ENCODE peak calls at places on chromosomes 16 and 17, in four cellular contexts. A is HCT116, W is A549, I is lower leg skin. Q is an unnamed sample.

GRCh38 chr17:12041316-12041715 is 20.6 kb downstream of the MAP2K4 start:
- DNase-seq in A (peak), W (peak), I (no peak), Q (no peak)

GRCh38 chr17:3033741-3034577 is 29.4 kb downstream of the OR1D5 start:
- DNase-seq in A (no peak), W (no peak), I (peak), Q (no peak)

GRCh38 chr16:70717817-70718216 is 32.0 kb upstream of the MTSS2 start:
- DNase-seq in A (no peak), W (no peak), I (no peak), Q (no peak)

GRCh38 chr17:58136669-58137279 is 11.4 kb upstream of the OR4D1 start:
- DNase-seq in A (peak), W (peak), I (no peak), Q (peak)

GRCh38 chr17:74163836-74164235 is 39.6 kb upstream of the RPL38 start:
- DNase-seq in A (no peak), W (no peak), I (peak), Q (no peak)

GRCh38 chr16:68031951-68032350 is 8.9 kb downstream of the DUS2 start:
- DNase-seq in A (peak), W (peak), I (no peak), Q (peak)

GRCh38 chr17:80941171-80941570 is 50.5 kb upstream of the CHMP6 start:
- DNase-seq in A (no peak), W (no peak), I (no peak), Q (no peak)

GRCh38 chr17:28718317-28718672 is 627 bp upstream of the RAB34 start:
- DNase-seq in A (no peak), W (no peak), I (no peak), Q (no peak)

GRCh38 chr17:71793550-71793949 is 327.3 kb upstream of the SOX9 start:
- DNase-seq in A (no peak), W (no peak), I (no peak), Q (no peak)

GRCh38 chr17:7393613-7394451 is 493 bp downstream of the PLSCR3 start:
- DNase-seq in A (no peak), W (no peak), I (no peak), Q (peak)

GRCh38 chr17:28686296-28686695 is 24.3 kb downstream of the SUPT6H start:
- DNase-seq in A (no peak), W (no peak), I (no peak), Q (no peak)

GRCh38 chr16:75420987-75421819 is 12.1 kb downstream of the CFDP1 start:
- DNase-seq in A (no peak), W (peak), I (peak), Q (peak)
- TF ChIP-seq POLR2A in A (no peak), W (peak), I (no peak), Q (no peak)

GRCh38 chr17:996554-997344 is at the start of gene TIMM22:
- DNase-seq in A (peak), W (peak), I (peak), Q (peak)
- TF ChIP-seq POLR2A in A (peak), W (peak), I (no peak), Q (peak)

GRCh38 chr16:84270071-84270470 is 24.6 kb upstream of the WFDC1 start:
- DNase-seq in A (no peak), W (no peak), I (no peak), Q (no peak)
- TF ChIP-seq POLR2A in A (no peak), W (no peak), I (no peak), Q (no peak)

DNA sequence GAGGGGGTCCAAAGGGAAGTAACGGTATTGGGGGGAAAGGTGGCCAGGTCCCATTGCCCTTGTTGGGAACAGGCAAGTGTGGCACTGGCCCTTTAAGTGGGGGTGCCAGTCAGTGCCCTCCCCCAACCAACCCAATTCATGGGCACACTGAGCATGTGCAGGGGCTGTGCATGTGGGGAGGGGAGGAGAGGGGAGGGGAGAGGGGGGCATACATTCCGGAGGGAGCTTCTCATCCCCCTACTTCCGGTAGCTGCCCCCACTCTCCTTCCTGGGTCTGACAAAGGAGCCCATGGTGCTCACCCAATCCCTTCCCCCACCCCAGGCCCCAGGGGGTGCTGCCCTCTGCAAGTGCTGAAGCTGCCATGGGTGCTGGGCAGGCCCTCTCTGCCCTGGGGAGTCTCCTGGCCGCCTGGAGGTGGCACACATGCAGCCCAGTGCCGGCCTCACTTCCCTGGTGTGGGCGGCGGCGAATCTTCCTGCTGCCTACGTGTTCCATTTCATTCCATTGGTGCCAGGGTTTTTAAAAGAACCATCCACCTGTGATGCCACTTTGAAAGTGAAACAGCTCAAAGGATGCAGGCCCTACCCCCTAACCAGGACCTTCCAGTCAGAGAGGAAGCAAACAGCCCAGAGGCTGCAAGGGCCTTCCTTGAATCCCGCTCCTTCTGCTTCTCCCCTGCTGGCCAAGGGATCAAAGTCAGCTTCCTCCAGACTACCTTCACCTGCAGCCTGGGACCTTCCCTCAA is 11.0 kb downstream of the HEXIM2 start:
- DNase-seq in A (peak), W (peak), I (peak), Q (no peak)
- TF ChIP-seq POLR2A in A (peak), W (peak), I (no peak), Q (no peak)

GRCh38 chr16:53098526-53099317 is 43.9 kb downstream of the CHD9 start:
- DNase-seq in A (no peak), W (peak), I (peak), Q (peak)
- TF ChIP-seq POLR2A in A (no peak), W (peak), I (no peak), Q (no peak)

DNA sequence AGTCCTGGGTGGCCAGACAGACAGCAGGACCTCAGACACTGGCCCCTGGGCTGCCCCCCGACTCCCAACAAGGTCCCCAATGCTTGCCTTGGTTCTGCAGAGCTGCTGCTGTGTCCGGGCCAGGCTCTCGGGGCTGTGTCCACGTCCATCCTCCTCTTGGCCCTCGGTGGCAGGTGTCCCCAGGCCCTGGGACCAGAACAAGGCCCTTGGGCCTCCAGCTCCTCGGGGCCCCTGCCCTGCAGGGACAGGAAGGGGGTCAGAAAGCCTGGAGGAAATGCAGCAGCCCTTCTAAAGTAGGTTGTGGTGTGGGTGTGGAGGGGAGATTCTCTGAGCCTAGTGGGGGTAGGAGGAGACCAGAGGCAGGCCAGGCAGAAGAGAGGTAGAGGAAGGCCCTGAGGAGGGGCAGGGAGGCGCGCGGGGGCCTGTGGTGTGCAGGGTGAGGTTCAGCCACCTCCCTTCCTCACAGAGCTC is 2.5 kb upstream of the AXIN1 start:
- DNase-seq in A (no peak), W (no peak), I (no peak), Q (no peak)
- TF ChIP-seq POLR2A in A (no peak), W (no peak), I (no peak), Q (no peak)

GRCh38 chr17:17042851-17043667 is 802 bp downstream of the MPRIP start:
- DNase-seq in A (no peak), W (no peak), I (peak), Q (peak)
- TF ChIP-seq POLR2A in A (no peak), W (peak), I (no peak), Q (no peak)

DNA sequence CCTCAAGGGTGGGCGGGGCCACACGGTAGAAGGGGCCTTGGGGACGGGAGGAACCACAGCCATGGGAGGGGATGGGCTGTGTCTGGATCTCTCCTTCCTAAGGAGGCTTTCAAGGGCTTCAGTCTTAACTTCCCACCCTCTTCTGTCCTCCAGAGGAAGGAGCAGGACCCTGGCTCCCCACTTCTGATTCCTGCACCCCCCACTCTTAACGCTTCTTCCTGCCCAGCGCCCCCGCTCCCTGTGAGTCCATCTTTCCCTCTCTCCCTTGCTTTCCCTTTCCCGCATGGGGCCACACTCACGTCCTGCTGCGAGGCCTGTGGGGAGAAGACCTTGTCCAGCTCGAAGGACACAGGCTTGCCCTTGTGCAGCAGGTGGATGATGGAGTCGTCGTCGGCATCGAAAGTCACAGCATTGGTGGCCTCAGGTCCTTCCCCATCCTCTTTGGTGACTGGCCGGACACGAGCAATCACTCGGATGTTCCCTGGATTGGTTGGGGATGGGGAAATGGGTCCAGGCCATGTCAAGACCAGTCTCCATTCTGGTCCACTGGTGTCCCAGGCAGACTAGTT is 29.7 kb downstream of the KATNB1 start:
- DNase-seq in A (no peak), W (no peak), I (no peak), Q (no peak)
- TF ChIP-seq POLR2A in A (no peak), W (no peak), I (no peak), Q (no peak)

Q was measured in erythroblast.